ENCODE peak calls at places on chromosomes 12 and 14, in five cellular contexts. U, T, X, H and N are unnamed samples.

GRCh38 chr14:77026166-77026929 is 2.2 kb downstream of the IRF2BPL start:
- DNase-seq in U (no peak), T (peak), X (peak), H (no peak), N (peak)

GRCh38 chr12:89470741-89471504 is 53.7 kb downstream of the GALNT4 start:
- DNase-seq in H (no peak), T (no peak), X (peak), U (no peak), N (no peak)

GRCh38 chr14:71690478-71690877 is 241.8 kb upstream of the RGS6 start:
- DNase-seq in H (no peak), T (no peak), X (no peak), U (no peak), N (no peak)

GRCh38 chr14:29712586-29712985 is 215.1 kb downstream of the PRKD1 start:
- DNase-seq in U (no peak), H (no peak), T (no peak), X (no peak), N (no peak)

GRCh38 chr12:51028811-51029146 is 2.6 kb upstream of the SLC11A2 start:
- DNase-seq in U (no peak), H (no peak), T (no peak), X (peak), N (peak)

GRCh38 chr12:94618995-94619695 is 31.2 kb downstream of the TMCC3 start:
- DNase-seq in H (no peak), U (no peak), X (peak), T (no peak), N (peak)

GRCh38 chr12:6444031-6444430 is 724 bp upstream of the CD27 start:
- DNase-seq in X (no peak), U (no peak), H (no peak), T (no peak), N (no peak)

GRCh38 chr14:38409081-38409705 is 153.3 kb upstream of the CLEC14A start:
- DNase-seq in H (no peak), T (no peak), X (no peak), U (no peak), N (no peak)

GRCh38 chr12:65895759-65896656 is 71.7 kb downstream of the HMGA2 start:
- DNase-seq in X (peak), T (peak), H (no peak), U (peak), N (peak)

GRCh38 chr14:77024171-77024627 is 4.3 kb downstream of the IRF2BPL start:
- DNase-seq in T (no peak), X (peak), H (no peak), U (peak), N (peak)

GRCh38 chr12:67780580-67781084 is 132.1 kb downstream of the DYRK2 start:
- DNase-seq in U (no peak), X (no peak), H (no peak), T (no peak), N (peak)

GRCh38 chr12:81207173-81207572 is 129.3 kb downstream of the ACSS3 start:
- DNase-seq in T (no peak), X (no peak), H (no peak), U (no peak), N (no peak)

GRCh38 chr12:76030378-76031080 is 1.0 kb downstream of the PHLDA1 start:
- DNase-seq in U (no peak), X (no peak), H (no peak), T (no peak), N (no peak)

GRCh38 chr12:48180857-48181495 is 2.5 kb upstream of the CCDC184 start:
- DNase-seq in U (no peak), X (no peak), T (no peak), H (no peak), N (no peak)

GRCh38 chr12:93199831-93200236 is 177.9 kb upstream of the NUDT4 start:
- DNase-seq in U (no peak), X (peak), T (no peak), H (no peak), N (peak)

GRCh38 chr12:104695453-104696148 is 238.9 kb downstream of the CHST11 start:
- DNase-seq in T (no peak), H (no peak), U (no peak), X (peak), N (peak)

GRCh38 chr12:5022465-5023061 is 21.1 kb upstream of the KCNA5 start:
- DNase-seq in H (peak), T (peak), X (peak), U (peak), N (peak)

GRCh38 chr12:53345486-53346195 is 9.5 kb upstream of the SP7 start:
- DNase-seq in X (peak), U (no peak), H (no peak), T (no peak), N (no peak)
- H3K23ac ChIP-seq in X (no peak), U (no peak), H (no peak), T (no peak), N (no peak)

DNA sequence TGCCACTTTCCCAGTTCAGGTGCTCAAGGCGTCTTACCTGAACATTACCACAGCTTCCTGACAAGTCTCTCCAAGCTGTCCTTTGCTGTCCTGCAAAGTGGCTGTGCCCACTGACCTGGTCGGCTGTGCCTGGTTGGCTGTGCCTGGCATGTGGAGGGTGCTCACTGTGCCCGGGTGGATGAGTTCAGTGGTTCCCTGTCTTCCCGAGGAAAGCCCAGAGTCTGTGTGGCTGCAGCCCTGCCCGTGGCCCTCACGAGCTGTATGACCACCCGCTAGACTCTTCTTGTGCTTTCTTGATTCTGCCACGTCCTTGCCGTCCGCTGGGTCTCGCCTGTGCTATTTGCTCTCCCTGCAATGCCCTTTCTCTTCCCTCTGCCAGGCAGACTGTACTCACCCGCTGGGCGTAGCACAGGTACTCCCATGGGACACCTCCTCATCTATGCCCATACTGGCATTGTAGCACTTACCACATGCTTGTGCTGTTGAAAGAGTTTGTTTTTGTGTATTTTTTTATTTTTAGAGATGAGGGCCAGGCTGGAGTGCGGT is 95.9 kb downstream of the TSPAN9 start:
- DNase-seq in U (no peak), X (no peak), T (no peak), H (no peak), N (no peak)
- H2BK12ac ChIP-seq in U (no peak), X (peak), T (no peak), H (peak), N (no peak)

DNA sequence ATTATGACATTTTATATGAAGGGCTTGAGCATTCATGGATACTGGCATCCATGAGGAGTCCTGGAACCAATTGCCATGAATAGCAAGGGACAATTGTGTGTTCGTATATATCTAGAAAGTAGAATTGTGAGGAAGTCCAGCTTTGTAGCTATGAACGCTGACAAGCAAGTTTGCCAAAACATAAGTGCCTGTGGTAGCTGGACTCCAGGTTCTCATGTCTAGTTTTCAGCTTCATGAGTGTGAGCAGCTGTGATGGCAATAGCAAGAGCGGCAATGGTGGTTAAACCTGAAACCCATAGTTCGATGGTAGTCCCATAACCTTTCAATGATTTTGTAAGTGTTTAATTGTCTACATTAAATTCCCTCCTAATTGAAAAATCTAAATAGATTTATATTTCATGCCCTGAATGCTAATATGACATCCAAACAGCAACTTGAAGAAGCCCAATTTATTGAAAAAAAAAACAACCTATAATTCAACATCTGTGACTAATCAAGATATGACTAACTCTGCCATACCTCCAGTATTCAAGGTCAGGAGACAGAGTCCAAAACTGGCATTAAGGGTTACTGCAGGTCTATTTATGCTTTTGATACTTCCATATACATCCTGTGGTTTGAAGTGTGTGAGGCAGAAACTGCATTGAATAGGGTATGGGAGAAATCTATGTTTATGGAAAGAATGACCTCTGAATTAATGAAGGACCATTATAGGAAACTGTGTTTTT is 50.3 kb upstream of the PCED1B start:
- DNase-seq in H (no peak), U (no peak), X (no peak), T (no peak), N (no peak)
- H3K14ac ChIP-seq in H (no peak), U (no peak), X (no peak), T (no peak), N (no peak)

DNA sequence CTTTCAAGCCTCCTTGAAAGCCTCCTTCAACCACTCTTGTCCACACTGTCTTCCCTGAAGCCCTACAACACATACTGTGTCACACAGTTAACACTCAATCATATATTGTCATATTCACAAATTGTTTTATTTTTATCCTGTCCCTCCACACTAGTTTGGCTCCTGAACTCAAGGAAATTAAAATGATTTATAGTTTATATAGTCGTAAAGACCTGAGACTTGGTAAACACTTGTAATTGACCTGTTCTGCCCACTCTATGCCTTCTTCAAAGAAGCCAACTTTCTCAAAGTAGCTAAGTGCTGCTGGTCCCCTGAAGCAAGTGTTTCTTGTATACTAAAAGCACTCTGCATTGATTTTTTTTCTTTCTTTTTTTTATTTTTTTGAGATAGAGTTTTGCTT is 15.6 kb upstream of the NEK9 start:
- DNase-seq in X (no peak), T (no peak), U (no peak), H (no peak), N (no peak)
- H3K23ac ChIP-seq in X (no peak), T (no peak), U (no peak), H (no peak), N (no peak)

GRCh38 chr12:16526693-16527092 is 79.3 kb downstream of the LMO3 start:
- DNase-seq in X (peak), H (no peak), U (no peak), T (no peak), N (peak)
- H2BK12ac ChIP-seq in X (no peak), H (no peak), U (no peak), T (no peak), N (no peak)

GRCh38 chr14:65263161-65263788 is 149.3 kb upstream of the FUT8 start:
- DNase-seq in T (no peak), X (no peak), H (no peak), U (no peak), N (no peak)
- H3K14ac ChIP-seq in T (no peak), X (no peak), H (no peak), U (no peak), N (no peak)

GRCh38 chr14:73467377-73467776 is 9.0 kb upstream of the NUMB start:
- DNase-seq in X (peak), U (no peak), H (no peak), T (no peak), N (peak)
- H3K23ac ChIP-seq in X (no peak), U (no peak), H (no peak), T (no peak), N (no peak)